ENCODE peak calls at places on chromosomes 11 and 22, in six cellular contexts. O is GM23338, L is OCI-LY7, N is kidney, S is transverse colon, A is tibial nerve. V is an unnamed sample.

GRCh38 chr22:24474221-24474620 is 20.9 kb upstream of the UPB1 start:
- DNase-seq in O (no peak), L (no peak), N (no peak), S (no peak), A (no peak), V (peak)

GRCh38 chr11:132987936-132988335 is 544.4 kb downstream of the OPCML start:
- DNase-seq in O (no peak), L (no peak), N (no peak), S (no peak), A (no peak), V (no peak)

GRCh38 chr11:12755510-12755909 is 81.3 kb downstream of the TEAD1 start:
- DNase-seq in O (no peak), L (no peak), N (no peak), S (no peak), A (no peak), V (peak)

GRCh38 chr11:41522391-41522790 is 62.9 kb upstream of the LRRC4C start:
- DNase-seq in O (no peak), L (no peak), N (no peak), S (no peak), A (no peak), V (no peak)

GRCh38 chr22:46823248-46823647 is 60.8 kb downstream of the TBC1D22A start:
- DNase-seq in O (no peak), L (no peak), N (peak), S (no peak), A (no peak), V (no peak)

GRCh38 chr11:27207025-27207650 is 155.9 kb downstream of the CCDC34 start:
- DNase-seq in O (no peak), L (no peak), N (no peak), S (no peak), A (no peak), V (no peak)

GRCh38 chr11:61356701-61357100 is 5.0 kb downstream of the CYB561A3 start:
- DNase-seq in O (no peak), L (peak), N (no peak), S (no peak), A (no peak), V (no peak)

GRCh38 chr11:68767672-68768071 is 16.4 kb upstream of the TESMIN start:
- DNase-seq in O (peak), L (no peak), N (no peak), S (no peak), A (no peak), V (no peak)

GRCh38 chr11:120467627-120468026 is 43.9 kb upstream of the GRIK4 start:
- DNase-seq in O (no peak), L (no peak), N (no peak), S (no peak), A (no peak), V (no peak)

GRCh38 chr22:50444663-50445062 is 30.2 kb downstream of the SBF1 start:
- DNase-seq in O (no peak), L (no peak), N (peak), S (peak), A (no peak), V (peak)

GRCh38 chr11:119691701-119692546 is 37.1 kb downstream of the NECTIN1 start:
- DNase-seq in O (no peak), L (no peak), N (no peak), S (no peak), A (no peak), V (no peak)

GRCh38 chr11:102280237-102280833 is 36.9 kb upstream of the BIRC3 start:
- DNase-seq in O (peak), L (no peak), N (no peak), S (peak), A (no peak), V (no peak)

GRCh38 chr11:3014314-3014938 is 22.3 kb upstream of the NAP1L4 start:
- DNase-seq in O (no peak), L (no peak), N (peak), S (peak), A (no peak), V (no peak)

GRCh38 chr22:20227363-20227762 is 40.8 kb downstream of the RTN4R start:
- DNase-seq in O (no peak), L (no peak), N (no peak), S (no peak), A (no peak), V (no peak)

GRCh38 chr11:65486570-65487466 is 12.0 kb upstream of the MALAT1 start:
- DNase-seq in O (no peak), L (no peak), N (peak), S (no peak), A (no peak), V (no peak)

GRCh38 chr22:35900483-35901168 is 128.0 kb downstream of the RBFOX2 start:
- DNase-seq in O (peak), L (no peak), N (no peak), S (no peak), A (no peak), V (peak)

GRCh38 chr11:64305691-64306562 is 603 bp downstream of the ESRRA start:
- DNase-seq in O (peak), L (peak), N (peak), S (peak), A (no peak), V (no peak)

GRCh38 chr11:27757953-27758352 is 57.7 kb upstream of the BDNF start:
- DNase-seq in O (no peak), L (no peak), N (no peak), S (no peak), A (no peak), V (peak)

GRCh38 chr11:69217276-69218105 is 61.8 kb downstream of the SMIM38 start:
- DNase-seq in O (no peak), L (no peak), N (no peak), S (peak), A (no peak), V (no peak)

GRCh38 chr22:42646569-42647525 is 2.3 kb downstream of the CYB5R3 start:
- DNase-seq in O (no peak), L (no peak), N (peak), S (peak), A (no peak), V (no peak)

GRCh38 chr22:29098296-29098695 is 25.5 kb downstream of the KREMEN1 start:
- DNase-seq in O (no peak), L (no peak), N (no peak), S (no peak), A (no peak), V (no peak)

GRCh38 chr22:50530280-50530856 is 556 bp upstream of the TYMP start:
- DNase-seq in O (peak), L (peak), N (no peak), S (peak), A (peak), V (peak)

GRCh38 chr22:47432683-47433082 is 670.2 kb downstream of the TBC1D22A start:
- DNase-seq in O (no peak), L (no peak), N (no peak), S (no peak), A (no peak), V (no peak)

GRCh38 chr11:68950268-68950667 is 30.5 kb downstream of the MRGPRD start:
- DNase-seq in O (peak), L (peak), N (no peak), S (no peak), A (no peak), V (peak)

GRCh38 chr22:44188986-44189630 is 8.4 kb downstream of the PARVG start:
- DNase-seq in O (no peak), L (no peak), N (peak), S (no peak), A (no peak), V (no peak)

GRCh38 chr11:45178890-45179663 is 32.6 kb downstream of the PRDM11 start:
- DNase-seq in O (peak), L (no peak), N (no peak), S (no peak), A (no peak), V (no peak)

GRCh38 chr11:22192642-22193347 is at the start of gene ANO5:
- DNase-seq in O (peak), L (no peak), N (peak), S (peak), A (peak), V (no peak)

GRCh38 chr22:46390652-46391301 is 55.3 kb downstream of the TRMU start:
- DNase-seq in O (no peak), L (no peak), N (peak), S (peak), A (peak), V (peak)

GRCh38 chr22:29146771-29147170 is 58.9 kb upstream of the EMID1 start:
- DNase-seq in O (no peak), L (no peak), N (peak), S (no peak), A (no peak), V (no peak)

GRCh38 chr11:126410649-126411048 is 55.2 kb downstream of the ST3GAL4 start:
- DNase-seq in O (no peak), L (no peak), N (peak), S (no peak), A (peak), V (no peak)

GRCh38 chr22:36323182-36323854 is 64.4 kb downstream of the MYH9 start:
- DNase-seq in O (no peak), L (no peak), N (peak), S (peak), A (peak), V (peak)

GRCh38 chr11:27291302-27291889 is 71.6 kb downstream of the CCDC34 start:
- DNase-seq in O (peak), L (peak), N (no peak), S (peak), A (no peak), V (peak)

GRCh38 chr11:112977620-112978212 is 16.5 kb downstream of the NCAM1 start:
- DNase-seq in O (no peak), L (no peak), N (no peak), S (no peak), A (no peak), V (peak)

GRCh38 chr22:17931400-17931825 is 92.9 kb downstream of the MICAL3 start:
- DNase-seq in O (no peak), L (no peak), N (no peak), S (peak), A (no peak), V (no peak)
- TF ChIP-seq CTCF in O (no peak), L (no peak), N (no peak), S (no peak), A (no peak), V (no peak)

GRCh38 chr11:8790964-8791363 is 108.4 kb downstream of the RPL27A start:
- DNase-seq in O (no peak), L (no peak), N (no peak), S (no peak), A (no peak), V (no peak)

GRCh38 chr11:8794126-8794525 is 111.5 kb downstream of the RPL27A start:
- DNase-seq in O (no peak), L (no peak), N (no peak), S (no peak), A (no peak), V (no peak)

GRCh38 chr11:8792636-8793035 is 110.0 kb downstream of the RPL27A start:
- DNase-seq in O (no peak), L (no peak), N (no peak), S (no peak), A (no peak), V (no peak)

GRCh38 chr11:8794677-8795103 is 112.1 kb downstream of the RPL27A start:
- DNase-seq in O (peak), L (no peak), N (no peak), S (peak), A (no peak), V (no peak)

DNA sequence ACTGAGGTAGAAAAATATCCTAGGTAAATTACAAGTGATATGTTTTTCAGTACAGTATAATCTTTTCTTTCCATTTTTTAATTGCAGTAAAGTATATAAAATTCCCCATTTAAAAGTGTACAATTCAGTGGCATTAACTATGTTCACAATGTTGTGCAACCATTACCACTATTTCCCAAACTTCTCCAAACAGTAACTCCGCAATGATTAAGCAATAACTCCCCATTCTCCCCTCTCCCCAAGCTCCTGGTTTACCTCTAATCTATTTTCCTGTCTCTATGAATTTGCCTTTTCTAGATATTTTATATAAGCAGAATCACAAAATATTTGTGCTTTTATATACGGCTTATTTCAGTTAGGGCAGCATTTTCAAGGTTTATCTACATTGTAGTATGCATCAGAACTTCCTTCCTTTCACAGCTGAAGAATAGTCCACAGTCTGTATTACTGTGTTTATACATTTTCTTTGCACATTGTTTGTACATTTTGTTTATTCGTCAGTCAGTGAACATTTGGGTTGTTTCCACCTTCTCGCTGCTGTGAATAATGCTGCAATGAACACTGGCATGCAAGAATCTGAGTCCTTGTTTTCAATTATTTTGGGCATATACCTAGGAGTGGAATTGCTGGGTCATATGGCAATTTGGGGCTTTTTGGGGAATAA is 110.7 kb downstream of the RPL27A start:
- DNase-seq in O (no peak), L (no peak), N (no peak), S (no peak), A (no peak), V (peak)
- H3K4me3 ChIP-seq in O (no peak), L (no peak), N (no peak), S (no peak), A (no peak), V (no peak)

GRCh38 chr11:8228206-8228605 is 35.5 kb downstream of the LMO1 start:
- DNase-seq in O (no peak), L (no peak), N (no peak), S (no peak), A (no peak), V (no peak)
- TF ChIP-seq CTCF in O (no peak), L (no peak), N (no peak), S (no peak), A (no peak), V (no peak)

DNA sequence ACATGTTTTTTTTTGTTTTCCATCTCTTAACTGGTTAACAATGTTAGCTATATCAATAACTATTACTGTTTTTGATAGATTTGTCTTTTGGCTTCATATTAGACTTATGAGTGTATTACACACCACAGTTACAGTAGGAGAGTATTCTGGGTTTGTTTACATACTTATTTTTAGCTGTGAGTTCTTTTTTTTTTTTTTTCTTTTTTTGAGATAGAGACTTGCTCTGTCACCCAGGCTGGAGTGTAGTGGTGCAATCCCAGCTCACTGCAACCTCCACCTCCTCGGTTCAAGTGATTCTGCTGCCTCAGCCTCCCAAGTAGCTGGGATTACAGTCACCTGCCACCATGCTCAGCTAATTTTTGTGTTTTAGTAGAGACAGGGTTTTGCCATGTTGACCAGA is 28.0 kb downstream of the CNTF start:
- DNase-seq in O (no peak), L (no peak), N (no peak), S (no peak), A (no peak), V (no peak)
- H3K4me3 ChIP-seq in O (no peak), L (no peak), N (no peak), S (no peak), A (no peak), V (no peak)

GRCh38 chr22:27242917-27243589 is 558.5 kb downstream of the MN1 start:
- DNase-seq in O (no peak), L (no peak), N (no peak), S (no peak), A (no peak), V (no peak)
- TF ChIP-seq CTCF in O (no peak), L (no peak), N (no peak), S (no peak), A (no peak), V (no peak)

DNA sequence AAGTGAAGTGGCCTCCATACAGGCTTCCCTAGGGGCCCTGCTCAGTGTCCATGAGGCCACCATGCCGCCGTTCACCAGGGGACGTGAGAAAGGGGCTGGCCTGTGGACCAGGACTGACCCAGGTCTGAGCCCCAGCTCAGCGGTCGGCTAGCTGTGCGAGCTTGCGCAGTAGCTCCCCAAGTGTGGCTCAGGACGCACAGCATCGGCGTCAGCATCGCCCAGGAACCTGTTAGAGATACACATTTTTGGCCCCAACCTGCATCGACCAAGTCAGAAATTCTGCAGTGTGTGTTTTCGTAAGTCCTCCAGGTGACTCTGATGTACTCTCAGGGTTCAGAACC is 429 bp downstream of the TP53AIP1 start:
- DNase-seq in O (no peak), L (no peak), N (no peak), S (no peak), A (no peak), V (no peak)
- H3K4me3 ChIP-seq in O (no peak), L (no peak), N (no peak), S (no peak), A (no peak), V (no peak)

GRCh38 chr11:47178737-47179654 is 2.3 kb upstream of the ARFGAP2 start:
- DNase-seq in O (no peak), L (no peak), N (no peak), S (no peak), A (no peak), V (no peak)
- TF ChIP-seq CTCF in O (no peak), L (no peak), N (no peak), S (no peak), A (no peak), V (no peak)